ENCODE peak calls at places on chromosomes 16 and 17, in five cellular contexts. M is NCI-H1105, V is C1 segment of cervical spinal cord, Y is HT-29, Q is PC-9. B is an unnamed sample.

GRCh38 chr17:41784207-41784744 is 2.2 kb downstream of the JUP start:
- DNase-seq in V (no peak), Q (peak; percentile 74), Y (peak; percentile 81), M (no peak), B (peak; percentile 72)

GRCh38 chr16:82063456-82064082 is 28.5 kb downstream of the HSD17B2 start:
- DNase-seq in Q (no peak), V (no peak), M (no peak), Y (no peak), B (no peak)

GRCh38 chr17:44362964-44363612 is 565 bp downstream of the FAM171A2 start:
- DNase-seq in M (peak; percentile 14), V (no peak), Y (no peak), Q (no peak), B (no peak)

GRCh38 chr17:7468814-7469438 is 10.5 kb downstream of the ZBTB4 start:
- DNase-seq in Y (no peak), M (no peak), V (no peak), Q (no peak), B (no peak)

GRCh38 chr17:68178831-68179230 is 69.0 kb upstream of the AMZ2 start:
- DNase-seq in M (no peak), Q (no peak), V (no peak), Y (no peak), B (no peak)

GRCh38 chr16:10576390-10577304 is 3.8 kb downstream of the EMP2 start:
- DNase-seq in M (no peak), V (no peak), Q (no peak), Y (no peak), B (peak; percentile 47)

GRCh38 chr17:41230094-41230493 is 2.2 kb upstream of the KRTAP9-3 start:
- DNase-seq in Q (no peak), Y (no peak), M (no peak), V (no peak), B (no peak)

GRCh38 chr16:18969050-18969854 is 14.5 kb upstream of the TMC7 start:
- DNase-seq in V (peak; percentile 67), Y (peak; percentile 88), Q (peak; percentile 47), M (peak; percentile 69), B (peak; percentile 93)

GRCh38 chr16:66084306-66084705 is 282.2 kb upstream of the CDH5 start:
- DNase-seq in M (no peak), V (no peak), Y (no peak), Q (no peak), B (no peak)

GRCh38 chr17:49224198-49224996 is 6.2 kb downstream of the PHOSPHO1 start:
- DNase-seq in M (peak; percentile 39), Y (no peak), V (no peak), Q (no peak), B (peak; percentile 63)

GRCh38 chr17:3512512-3513171 is 36.8 kb downstream of the ASPA start:
- DNase-seq in V (peak; percentile 80), Y (no peak), M (no peak), Q (no peak), B (peak; percentile 89)

GRCh38 chr17:75181608-75182318 is 996 bp downstream of the SUMO2 start:
- DNase-seq in Y (peak; percentile 36), V (peak; percentile 55), Q (no peak), M (no peak), B (peak; percentile 49)

GRCh38 chr17:66115246-66115645 is 76.7 kb downstream of the CEP112 start:
- DNase-seq in M (no peak), V (no peak), Q (no peak), Y (no peak), B (no peak)

GRCh38 chr17:81831957-81832607 is 1.0 kb downstream of the MCRIP1 start:
- DNase-seq in M (no peak), Y (no peak), Q (no peak), V (no peak), B (no peak)

GRCh38 chr17:56754523-56755208 is 79.1 kb downstream of the C17orf67 start:
- DNase-seq in V (no peak), Y (no peak), Q (no peak), M (no peak), B (no peak)

GRCh38 chr17:2049333-2050245 is 5.3 kb upstream of the HIC1 start:
- DNase-seq in V (peak; percentile 76), Y (peak; percentile 39), Q (no peak), M (peak; percentile 24), B (peak; percentile 94)

GRCh38 chr17:37502009-37502936 is 12.6 kb downstream of the DUSP14 start:
- DNase-seq in Y (no peak), M (no peak), V (no peak), Q (no peak), B (no peak)

GRCh38 chr17:81822312-81822637 is 10.8 kb downstream of the MCRIP1 start:
- DNase-seq in M (no peak), Y (no peak), Q (no peak), V (no peak), B (no peak)

GRCh38 chr17:82113422-82113821 is 15.4 kb upstream of the FASN start:
- DNase-seq in Q (no peak), M (no peak), Y (no peak), V (no peak), B (no peak)

GRCh38 chr17:78137392-78138203 is 7.0 kb downstream of the TMC8 start:
- DNase-seq in Y (peak; percentile 85), Q (peak; percentile 65), M (no peak), V (no peak), B (no peak)

GRCh38 chr17:17849863-17850373 is 13.1 kb upstream of the SREBF1 start:
- DNase-seq in Y (no peak), Q (no peak), M (no peak), V (peak; percentile 68), B (peak; percentile 70)

GRCh38 chr17:40958086-40958953 is 8.4 kb downstream of the KRT39 start:
- DNase-seq in Q (peak; percentile 89), M (no peak), Y (peak; percentile 85), V (no peak), B (no peak)

GRCh38 chr17:29619251-29619650 is 3.5 kb downstream of the CORO6 start:
- DNase-seq in M (no peak), Y (peak; percentile 37), V (no peak), Q (no peak), B (peak; percentile 67)